ENCODE peak calls at places on chromosomes 12 and 14, in four cellular contexts. One of them, this sample, is unnamed.

GRCh38 chr12:120468846-120469449 is 600 bp downstream of the SRSF9 start:
- DNase-seq in K562: peak; percentile 92
- DNase-seq in A549: peak; percentile 31
- DNase-seq in HepG2: no peak
- DNase-seq in this sample: peak; percentile 47

GRCh38 chr12:74431821-74432220 is 105.8 kb upstream of the ATXN7L3B start:
- DNase-seq in A549: no peak
- DNase-seq in HepG2: no peak
- DNase-seq in K562: no peak
- DNase-seq in this sample: no peak

GRCh38 chr12:102950107-102950949 is 7.1 kb upstream of the ASCL1 start:
- DNase-seq in A549: peak; percentile 32
- DNase-seq in K562: no peak
- DNase-seq in HepG2: peak; percentile 65
- DNase-seq in this sample: no peak

GRCh38 chr12:6341439-6342139 is at the start of gene TNFRSF1A:
- DNase-seq in HepG2: peak; percentile 65
- DNase-seq in K562: peak; percentile 61
- DNase-seq in A549: peak; percentile 91
- DNase-seq in this sample: peak; percentile 70

GRCh38 chr12:11765817-11766794 is 116.6 kb downstream of the ETV6 start:
- DNase-seq in A549: no peak
- DNase-seq in HepG2: no peak
- DNase-seq in K562: no peak
- DNase-seq in this sample: peak; percentile 78

GRCh38 chr12:122672515-122672914 is 30.6 kb downstream of the HCAR2 start:
- DNase-seq in A549: no peak
- DNase-seq in HepG2: no peak
- DNase-seq in K562: no peak
- DNase-seq in this sample: no peak

GRCh38 chr12:113464852-113465719 is 6.6 kb downstream of the LHX5 start:
- DNase-seq in A549: no peak
- DNase-seq in K562: peak; percentile 31
- DNase-seq in HepG2: no peak
- DNase-seq in this sample: no peak

GRCh38 chr12:108282676-108283075 is 56.4 kb downstream of the CMKLR1 start:
- DNase-seq in A549: no peak
- DNase-seq in HepG2: no peak
- DNase-seq in K562: no peak
- DNase-seq in this sample: peak; percentile 68

GRCh38 chr12:68960162-68960501 is 27.2 kb upstream of the CPM start:
- DNase-seq in K562: no peak
- DNase-seq in A549: no peak
- DNase-seq in HepG2: no peak
- DNase-seq in this sample: no peak

GRCh38 chr12:111438501-111438900 is 32.8 kb downstream of the SH2B3 start:
- DNase-seq in A549: no peak
- DNase-seq in K562: no peak
- DNase-seq in HepG2: no peak
- DNase-seq in this sample: peak; percentile 67

GRCh38 chr12:50317198-50317597 is 33.9 kb upstream of the LIMA1 start:
- DNase-seq in K562: no peak
- DNase-seq in HepG2: no peak
- DNase-seq in A549: peak; percentile 37
- DNase-seq in this sample: no peak

GRCh38 chr12:51980051-51980808 is 26.5 kb upstream of the TAMALIN start:
- DNase-seq in K562: peak; percentile 85
- DNase-seq in A549: peak; percentile 68
- DNase-seq in HepG2: peak; percentile 50
- DNase-seq in this sample: peak; percentile 84

GRCh38 chr12:112025808-112026375 is 12.7 kb downstream of the ERP29 start:
- DNase-seq in K562: no peak
- DNase-seq in A549: no peak
- DNase-seq in HepG2: no peak
- DNase-seq in this sample: peak; percentile 28

GRCh38 chr12:101793401-101793800 is 37.4 kb downstream of the GNPTAB start:
- DNase-seq in K562: peak; percentile 19
- DNase-seq in A549: no peak
- DNase-seq in HepG2: no peak
- DNase-seq in this sample: peak; percentile 20

GRCh38 chr12:59626382-59626781 is 30.6 kb downstream of the SLC16A7 start:
- DNase-seq in HepG2: no peak
- DNase-seq in K562: no peak
- DNase-seq in A549: no peak
- DNase-seq in this sample: peak; percentile 12

GRCh38 chr12:121144416-121144914 is 11.8 kb downstream of the P2RX7 start:
- DNase-seq in A549: peak; percentile 29
- DNase-seq in HepG2: no peak
- DNase-seq in K562: no peak
- DNase-seq in this sample: no peak

GRCh38 chr12:76206677-76207072 is 122.2 kb upstream of the NAP1L1 start:
- DNase-seq in A549: no peak
- DNase-seq in K562: no peak
- DNase-seq in HepG2: no peak
- DNase-seq in this sample: no peak
- TF ChIP-seq CTCF in A549: no peak
- TF ChIP-seq CTCF in K562: no peak
- TF ChIP-seq CTCF in HepG2: no peak
- TF ChIP-seq CTCF in this sample: no peak

DNA sequence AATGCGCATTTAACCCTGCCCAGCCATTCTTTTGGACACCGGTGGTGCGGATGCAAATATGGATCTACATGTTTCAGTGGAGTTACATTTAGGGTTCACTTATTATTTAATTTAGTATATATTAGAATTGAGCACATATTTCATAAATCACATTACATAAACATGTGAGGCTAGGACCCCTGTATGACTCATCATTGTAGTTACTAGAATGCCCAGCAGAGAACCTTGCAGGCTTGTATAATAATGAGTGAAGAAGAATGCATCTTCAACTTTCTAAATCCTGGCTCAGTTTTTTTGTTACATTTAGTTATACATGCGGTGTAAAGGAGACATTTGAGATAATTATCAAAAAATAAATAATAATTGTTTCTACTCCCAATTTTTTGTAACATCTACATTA is 369.0 kb downstream of the ATP23 start:
- DNase-seq in HepG2: no peak
- DNase-seq in K562: no peak
- DNase-seq in A549: peak; percentile 72
- DNase-seq in this sample: no peak
- TF ChIP-seq MYC in HepG2: no peak
- TF ChIP-seq MYC in K562: no peak
- TF ChIP-seq MYC in A549: no peak
- TF ChIP-seq MYC in this sample: no peak

GRCh38 chr12:117837737-117838050 is 131.1 kb downstream of the KSR2 start:
- DNase-seq in A549: no peak
- DNase-seq in K562: no peak
- DNase-seq in HepG2: no peak
- DNase-seq in this sample: no peak

GRCh38 chr12:117842630-117843029 is 126.2 kb downstream of the KSR2 start:
- DNase-seq in K562: no peak
- DNase-seq in A549: no peak
- DNase-seq in HepG2: no peak
- DNase-seq in this sample: no peak

GRCh38 chr12:117845271-117845904 is 123.4 kb downstream of the KSR2 start:
- DNase-seq in HepG2: no peak
- DNase-seq in A549: no peak
- DNase-seq in K562: no peak
- DNase-seq in this sample: no peak

GRCh38 chr12:117844114-117844513 is 124.7 kb downstream of the KSR2 start:
- DNase-seq in A549: no peak
- DNase-seq in HepG2: no peak
- DNase-seq in K562: no peak
- DNase-seq in this sample: no peak

GRCh38 chr12:117842220-117842619 is 126.6 kb downstream of the KSR2 start:
- DNase-seq in HepG2: no peak
- DNase-seq in A549: no peak
- DNase-seq in K562: no peak
- DNase-seq in this sample: no peak
- H3K4me2 ChIP-seq in HepG2: no peak overlapping the region
- H3K4me2 ChIP-seq in A549: no peak overlapping the region
- H3K4me2 ChIP-seq in K562: no peak overlapping the region
- H3K4me2 ChIP-seq in this sample: no peak overlapping the region

DNA sequence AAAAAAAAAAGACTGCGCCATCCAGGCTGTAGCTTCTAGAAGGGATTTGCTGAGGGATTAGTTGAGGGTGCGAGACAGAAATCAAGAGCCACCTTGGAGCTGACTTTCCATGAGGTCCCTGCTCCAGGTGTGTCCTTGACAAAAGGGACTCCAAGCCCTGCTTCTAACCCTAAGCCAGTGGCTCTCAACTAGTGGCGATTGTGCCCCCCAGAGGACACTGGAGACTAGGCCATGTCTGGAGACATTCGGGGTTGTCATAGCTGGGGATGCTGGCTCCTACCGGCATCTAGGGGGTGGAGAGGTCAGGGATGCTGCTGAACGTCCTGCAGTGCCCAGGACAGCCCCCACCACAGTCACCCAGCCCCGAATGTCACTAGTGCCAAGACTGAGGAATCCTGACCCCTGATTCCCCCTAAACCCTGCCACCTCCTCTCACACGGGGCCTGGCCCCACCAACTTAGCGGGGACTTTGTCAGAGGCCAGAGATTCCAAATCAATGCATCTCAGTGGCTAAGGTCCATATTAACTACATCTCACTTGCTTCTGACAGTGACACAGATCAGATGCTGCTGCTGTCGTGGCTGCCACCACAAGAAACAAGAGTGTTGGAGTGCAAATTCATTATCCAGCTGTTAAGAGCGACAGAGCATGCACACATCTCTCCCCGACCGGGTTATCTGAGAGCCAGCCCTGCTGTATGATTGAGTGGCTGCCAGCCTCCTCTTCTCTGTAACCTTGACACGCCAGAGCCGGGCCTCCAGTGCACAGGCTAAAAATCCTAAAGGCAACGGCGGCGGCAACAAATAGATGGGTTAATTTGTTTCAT is 40.4 kb downstream of the SPRING1 start:
- DNase-seq in A549: peak; percentile 71
- DNase-seq in K562: peak; percentile 48
- DNase-seq in HepG2: peak; percentile 57
- DNase-seq in this sample: no peak
- TF ChIP-seq CTCF in A549: peak; percentile 50
- TF ChIP-seq CTCF in K562: peak; percentile 71
- TF ChIP-seq CTCF in HepG2: peak; percentile 72
- TF ChIP-seq CTCF in this sample: peak; percentile 37

DNA sequence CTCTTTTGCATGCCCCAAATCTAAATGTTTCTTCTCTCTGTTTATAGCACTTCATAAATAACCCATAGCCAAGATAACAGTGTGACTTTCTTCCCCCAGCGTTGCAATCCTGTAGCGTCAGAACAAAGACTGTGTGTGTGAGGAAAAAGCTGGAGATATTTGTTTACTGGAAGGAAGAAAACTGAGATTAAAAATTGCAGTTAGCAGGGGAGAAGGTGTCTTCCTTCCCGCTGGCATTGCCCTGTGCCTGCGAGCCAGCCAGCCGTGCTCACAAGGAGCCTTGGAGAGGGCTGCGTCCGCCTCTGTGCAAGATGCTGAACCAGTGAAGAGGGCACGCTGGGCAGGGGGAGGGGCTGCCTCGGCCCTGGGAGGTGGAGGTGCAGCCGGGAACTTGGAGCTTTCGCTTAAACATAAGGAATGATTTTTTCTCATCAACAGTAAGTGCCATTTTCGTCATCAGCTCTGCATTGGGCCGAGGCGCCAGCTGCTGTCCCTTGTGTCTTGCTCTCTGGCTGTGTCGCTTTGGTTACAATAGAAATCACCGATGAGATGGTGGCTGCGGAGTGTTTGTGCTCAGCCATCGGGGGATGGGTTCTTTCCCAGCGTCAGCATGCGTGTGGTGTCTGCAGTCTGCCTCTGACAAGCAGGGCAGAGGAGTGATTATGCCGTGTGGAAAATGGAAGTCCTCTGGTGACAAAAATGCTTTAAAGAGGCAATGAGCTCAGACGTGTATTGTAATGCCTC is 97.3 kb downstream of the ESR2 start:
- DNase-seq in HepG2: no peak
- DNase-seq in K562: no peak
- DNase-seq in A549: no peak
- DNase-seq in this sample: peak; percentile 22
- TF ChIP-seq MYC in HepG2: no peak
- TF ChIP-seq MYC in K562: no peak
- TF ChIP-seq MYC in A549: no peak
- TF ChIP-seq MYC in this sample: no peak

DNA sequence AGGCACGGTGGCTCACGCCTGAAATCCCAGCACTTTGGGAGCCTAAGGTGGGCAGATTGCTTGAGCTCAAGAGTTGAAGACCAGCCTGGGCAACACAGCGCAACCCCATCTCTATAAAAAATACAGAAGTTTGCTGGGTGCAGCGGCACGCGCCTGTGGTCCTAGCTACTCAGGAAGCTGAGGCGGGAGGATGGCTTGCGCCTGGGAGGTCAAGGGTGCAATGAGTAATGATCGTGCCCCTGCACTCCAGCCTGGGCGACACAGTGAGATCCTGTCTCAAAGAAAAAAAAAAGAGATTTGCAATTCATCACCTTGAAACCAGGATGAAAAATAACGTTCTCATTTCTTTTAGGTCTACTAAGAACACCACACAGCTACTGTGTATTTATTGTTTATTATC is 4.0 kb downstream of the STX2 start:
- DNase-seq in HepG2: no peak
- DNase-seq in K562: no peak
- DNase-seq in A549: no peak
- DNase-seq in this sample: no peak
- H3K4me2 ChIP-seq in HepG2: no peak overlapping the region
- H3K4me2 ChIP-seq in K562: no peak overlapping the region
- H3K4me2 ChIP-seq in A549: no peak overlapping the region
- H3K4me2 ChIP-seq in this sample: no peak overlapping the region

GRCh38 chr14:103008126-103008525 is 49.2 kb downstream of the CDC42BPB start:
- DNase-seq in K562: no peak
- DNase-seq in A549: no peak
- DNase-seq in HepG2: no peak
- DNase-seq in this sample: no peak
- TF ChIP-seq CTCF in K562: no peak
- TF ChIP-seq CTCF in A549: no peak
- TF ChIP-seq CTCF in HepG2: no peak
- TF ChIP-seq CTCF in this sample: no peak

DNA sequence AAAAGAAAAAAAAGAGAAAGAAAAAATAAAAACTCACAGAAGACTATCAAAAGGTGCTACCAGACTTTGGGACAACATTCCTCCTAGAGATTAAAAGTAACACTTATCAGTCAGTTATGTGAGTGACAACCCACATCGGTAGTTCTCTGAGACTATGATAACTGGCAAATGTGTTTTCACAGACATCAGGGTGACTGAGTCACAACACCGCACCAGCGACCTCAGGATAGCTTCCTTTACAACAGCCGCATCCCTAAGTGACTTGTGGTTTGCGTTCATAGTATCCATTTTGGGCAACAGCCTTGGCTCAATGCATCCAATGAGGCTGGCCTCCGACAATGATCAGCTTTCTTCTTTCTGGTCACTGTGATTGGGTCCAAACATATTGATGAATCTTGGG is 359.1 kb downstream of the TMEM132D start:
- DNase-seq in K562: no peak
- DNase-seq in HepG2: no peak
- DNase-seq in A549: no peak
- DNase-seq in this sample: no peak
- TF ChIP-seq MYC in K562: no peak
- TF ChIP-seq MYC in HepG2: no peak
- TF ChIP-seq MYC in A549: no peak
- TF ChIP-seq MYC in this sample: no peak

This sample was measured in endothelial cell of umbilical vein.